ENCODE peak calls at places on chromosomes 3 and 15, in ten cellular contexts. P, H, R, L, J, V, Z, D, F and A are unnamed samples.

GRCh38 chr3:196966526-196967401 is 1.9 kb downstream of the PIGZ start:
- DNase-seq in D (no peak), F (no peak), P (peak), V (no peak), R (no peak), J (no peak), H (no peak), L (no peak), Z (peak), A (no peak)

GRCh38 chr3:185717121-185717520 is 107.7 kb downstream of the IGF2BP2 start:
- DNase-seq in L (no peak), F (peak), H (peak), D (no peak), R (peak), J (no peak), V (no peak), Z (peak), P (no peak), A (no peak)

GRCh38 chr15:99169769-99170311 is 65.0 kb downstream of the SYNM start:
- DNase-seq in J (no peak), P (no peak), F (no peak), V (no peak), D (no peak), R (peak), L (peak), H (no peak), Z (no peak), A (no peak)

GRCh38 chr3:105867690-105868449 is 942 bp downstream of the CBLB start:
- DNase-seq in R (peak), Z (no peak), F (no peak), L (no peak), D (no peak), J (no peak), V (no peak), H (peak), P (no peak), A (no peak)

GRCh38 chr3:198032039-198032438 is 72.0 kb downstream of the LMLN start:
- DNase-seq in V (no peak), P (no peak), F (no peak), Z (no peak), D (no peak), R (no peak), L (no peak), H (no peak), J (no peak), A (no peak)

GRCh38 chr15:44188810-44189209 is 6.3 kb downstream of the FRMD5 start:
- DNase-seq in J (no peak), F (no peak), P (no peak), D (no peak), L (no peak), H (no peak), V (no peak), Z (no peak), R (no peak), A (no peak)

GRCh38 chr3:56990295-56991015 is 70.0 kb upstream of the SPATA12 start:
- DNase-seq in H (no peak), R (no peak), L (no peak), D (no peak), J (no peak), V (no peak), P (no peak), F (no peak), Z (no peak), A (no peak)

GRCh38 chr15:88932271-88932874 is 19.2 kb upstream of the MFGE8 start:
- DNase-seq in D (no peak), R (no peak), P (no peak), H (peak), F (no peak), L (no peak), J (no peak), V (no peak), Z (no peak), A (no peak)

GRCh38 chr3:59084598-59084997 is 34.8 kb upstream of the CFAP20DC start:
- DNase-seq in L (no peak), D (no peak), H (peak), F (no peak), Z (no peak), J (no peak), P (no peak), V (no peak), R (no peak), A (no peak)

GRCh38 chr3:108669211-108669610 is 79.7 kb downstream of the DZIP3 start:
- DNase-seq in D (no peak), P (no peak), R (no peak), J (no peak), L (no peak), Z (no peak), H (no peak), V (no peak), F (no peak), A (no peak)

GRCh38 chr3:172106989-172107388 is 67.6 kb downstream of the FNDC3B start:
- DNase-seq in Z (no peak), R (no peak), L (no peak), F (no peak), V (no peak), D (no peak), J (no peak), H (no peak), P (peak), A (no peak)

GRCh38 chr3:157438371-157438735 is 1.7 kb downstream of the PTX3 start:
- DNase-seq in D (peak), V (no peak), J (no peak), R (no peak), H (no peak), F (no peak), P (no peak), Z (peak), L (no peak), A (no peak)

GRCh38 chr15:52331490-52332240 is 36.1 kb upstream of the MYO5C start:
- DNase-seq in Z (peak), R (peak), D (peak), H (peak), P (no peak), J (no peak), V (peak), L (peak), F (no peak), A (no peak)

GRCh38 chr3:18652781-18653180 is 227.6 kb upstream of the SATB1 start:
- DNase-seq in R (no peak), Z (no peak), V (no peak), F (no peak), P (no peak), D (no peak), L (no peak), H (no peak), J (no peak), A (no peak)

GRCh38 chr3:112519424-112520001 is 20.2 kb upstream of the BTLA start:
- DNase-seq in Z (peak), P (no peak), J (peak), F (peak), R (peak), D (peak), V (peak), L (no peak), H (peak), A (no peak)

GRCh38 chr15:78210349-78210717 is 24.0 kb downstream of the ACSBG1 start:
- DNase-seq in H (no peak), L (no peak), J (no peak), Z (peak), P (no peak), D (no peak), R (no peak), F (no peak), V (no peak), A (peak)

GRCh38 chr15:78208341-78208844 is 26.0 kb downstream of the ACSBG1 start:
- DNase-seq in L (no peak), H (no peak), Z (no peak), D (no peak), F (no peak), V (no peak), R (no peak), P (no peak), J (no peak), A (no peak)

GRCh38 chr15:78211189-78211921 is 23.0 kb downstream of the ACSBG1 start:
- DNase-seq in V (peak), D (no peak), F (no peak), J (no peak), R (no peak), L (no peak), H (no peak), Z (peak), P (peak), A (peak)

GRCh38 chr15:78208887-78209645 is 25.3 kb downstream of the ACSBG1 start:
- DNase-seq in P (no peak), Z (no peak), L (peak), J (no peak), R (no peak), F (no peak), D (peak), V (no peak), H (no peak), A (no peak)

DNA sequence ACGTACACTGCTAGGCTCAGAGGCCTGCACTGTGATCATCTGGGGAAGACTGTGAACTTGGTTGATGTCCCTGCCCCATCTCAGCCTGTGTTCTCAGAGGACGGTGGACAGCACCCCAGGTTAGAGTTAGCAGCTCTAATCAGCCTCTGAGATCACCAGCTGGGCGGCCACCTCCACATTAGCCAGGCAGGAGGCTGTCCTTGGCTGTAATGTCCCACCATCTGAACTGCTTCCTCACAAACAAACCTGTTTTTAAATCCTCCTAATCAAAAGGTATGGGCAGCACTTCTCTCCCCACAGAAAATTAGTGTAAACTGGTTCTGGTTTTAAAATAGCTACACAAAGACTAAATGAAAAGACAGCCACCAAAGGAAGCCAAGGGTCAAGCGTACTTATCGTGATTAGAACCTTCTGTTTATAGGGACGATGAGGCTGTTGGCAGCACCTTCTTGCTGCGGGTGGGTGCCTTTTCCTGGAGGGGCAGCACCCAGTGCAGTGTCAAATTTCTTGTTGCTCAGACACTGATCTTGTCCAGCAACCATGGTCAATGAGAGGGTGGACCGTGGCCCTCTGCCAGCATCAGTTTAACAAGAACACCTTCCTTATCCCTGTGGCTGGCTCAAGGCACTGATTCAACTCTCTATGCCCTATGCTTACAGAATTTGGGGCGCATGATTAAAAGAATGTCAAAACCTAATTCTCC is 24.6 kb downstream of the ACSBG1 start:
- DNase-seq in Z (peak), D (peak), L (no peak), F (no peak), P (peak), J (no peak), V (no peak), H (no peak), R (no peak), A (no peak)
- TF ChIP-seq CTCF in Z (no peak), D (no peak), L (no peak), F (no peak), P (no peak), J (no peak), V (no peak), H (no peak), R (no peak), A (no peak)

GRCh38 chr3:10380906-10381795 is 60.2 kb upstream of the SEC13 start:
- DNase-seq in F (no peak), H (no peak), P (peak), R (no peak), Z (no peak), V (no peak), D (no peak), L (no peak), J (no peak), A (no peak)
- TF ChIP-seq CTCF in F (no peak), H (no peak), P (no peak), R (no peak), Z (no peak), V (no peak), D (no peak), L (no peak), J (no peak), A (no peak)

GRCh38 chr15:92611995-92612745 is 43.4 kb downstream of the FAM174B start:
- DNase-seq in V (peak), D (no peak), R (no peak), P (no peak), F (no peak), L (no peak), Z (no peak), H (no peak), J (no peak), A (no peak)
- TF ChIP-seq CTCF in V (peak), D (no peak), R (no peak), P (no peak), F (no peak), L (no peak), Z (peak), H (no peak), J (no peak), A (no peak)

DNA sequence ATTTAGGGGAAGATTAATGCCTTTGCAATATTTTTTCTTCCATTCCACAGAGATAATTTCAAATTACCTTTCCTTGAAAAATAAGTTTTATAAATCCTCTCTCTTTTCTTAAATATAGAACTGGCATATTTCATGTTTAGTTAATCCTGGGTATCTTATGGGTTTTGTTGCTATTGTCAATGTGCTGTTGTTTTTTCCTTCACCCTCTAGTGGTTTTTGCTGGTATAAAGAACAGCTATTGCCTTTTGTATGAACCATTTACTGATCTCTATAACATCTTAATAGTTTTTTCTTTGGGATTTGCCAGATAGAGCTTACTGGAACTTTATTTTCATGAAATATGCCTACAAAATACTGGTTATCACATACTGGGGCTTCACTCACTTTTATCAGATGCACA is 359.6 kb upstream of the DPPA4 start:
- DNase-seq in V (no peak), R (no peak), Z (no peak), P (no peak), D (no peak), L (no peak), J (no peak), F (no peak), H (no peak), A (no peak)
- TF ChIP-seq CTCF in V (no peak), R (peak), Z (peak), P (no peak), D (no peak), L (no peak), J (no peak), F (no peak), H (peak), A (no peak)

GRCh38 chr3:24361661-24362060 is 133.0 kb downstream of the THRB start:
- DNase-seq in L (no peak), D (no peak), F (no peak), Z (no peak), V (no peak), J (no peak), R (no peak), P (no peak), H (no peak), A (no peak)

GRCh38 chr3:24357635-24358034 is 137.0 kb downstream of the THRB start:
- DNase-seq in P (no peak), R (no peak), L (no peak), J (no peak), H (no peak), Z (no peak), V (no peak), F (no peak), D (no peak), A (no peak)

GRCh38 chr3:24359102-24359501 is 135.5 kb downstream of the THRB start:
- DNase-seq in D (no peak), Z (no peak), R (no peak), P (no peak), F (no peak), H (no peak), V (no peak), J (no peak), L (no peak), A (no peak)

GRCh38 chr3:24360946-24361345 is 133.7 kb downstream of the THRB start:
- DNase-seq in H (no peak), L (no peak), F (no peak), V (no peak), P (no peak), D (no peak), J (no peak), Z (no peak), R (no peak), A (no peak)

DNA sequence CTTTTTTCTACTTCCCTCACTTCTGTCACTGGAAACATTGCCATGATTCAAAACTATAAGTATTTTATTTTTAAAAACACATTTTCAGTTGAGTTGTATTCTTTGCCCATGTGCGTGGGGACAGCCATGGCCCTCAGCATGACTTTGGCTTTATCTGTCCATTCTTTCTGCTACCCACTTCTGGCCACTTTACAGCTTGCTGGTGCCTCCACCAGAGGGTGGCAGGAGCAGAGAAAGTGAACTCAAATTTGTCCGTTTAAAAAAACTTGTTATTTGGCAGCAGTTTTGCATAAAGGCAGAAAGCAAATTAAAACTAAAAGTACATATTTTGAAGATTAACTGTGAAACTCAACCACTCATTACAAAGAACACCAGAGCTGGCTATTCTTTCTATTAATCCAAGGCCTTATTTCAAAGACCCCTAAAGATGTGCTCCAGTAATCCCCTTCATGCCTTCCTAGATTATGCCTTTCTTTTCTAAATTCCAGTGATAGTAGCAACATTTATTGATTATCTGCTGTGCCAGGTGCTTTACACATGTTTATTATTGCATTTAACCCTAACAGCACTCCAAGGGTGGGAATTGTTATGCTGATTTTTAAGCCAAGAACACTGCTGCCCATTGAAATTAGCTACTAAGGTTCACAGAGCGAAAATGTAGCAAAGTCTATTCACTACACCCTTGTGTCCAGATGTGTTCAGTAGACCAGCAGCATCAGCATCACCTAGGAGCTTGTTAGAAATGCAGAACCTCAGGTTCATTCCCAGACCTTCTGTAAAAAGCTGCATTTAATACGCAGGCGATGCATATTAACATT is 134.8 kb downstream of the THRB start:
- DNase-seq in V (no peak), R (no peak), F (no peak), Z (no peak), L (no peak), J (no peak), P (no peak), H (no peak), D (peak), A (no peak)
- TF ChIP-seq CTCF in V (peak), R (no peak), F (no peak), Z (peak), L (no peak), J (no peak), P (no peak), H (peak), D (no peak), A (no peak)

GRCh38 chr3:11136871-11137626 is 17.2 kb upstream of the HRH1 start:
- DNase-seq in V (peak), D (peak), Z (peak), L (peak), J (no peak), R (peak), F (peak), H (peak), P (no peak), A (no peak)
- TF ChIP-seq CTCF in V (no peak), D (no peak), Z (no peak), L (no peak), J (no peak), R (no peak), F (no peak), H (no peak), P (no peak), A (no peak)